ENCODE peak calls at places on chromosomes 6 and 20, in eight cellular contexts. U is CD4-positive, alpha-beta T cell; H is neural crest cell; K is AG09319; Y is H9; I is fibroblast of pulmonary artery; S is tibial artery; E is mammary epithelial cell. C is an unnamed sample.

GRCh38 chr6:14799928-14800327 is 445.9 kb upstream of the JARID2 start:
- DNase-seq in U (no peak), H (no peak), K (no peak), Y (peak; percentile 69), I (peak; percentile 93), S (no peak), E (peak; percentile 71), C (peak; percentile 77)

GRCh38 chr6:27129095-27129815 is 118.2 kb upstream of the PRSS16 start:
- DNase-seq in U (no peak), H (no peak), K (no peak), Y (no peak), I (no peak), S (no peak), E (no peak), C (no peak)

GRCh38 chr6:157137501-157137900 is 185.8 kb downstream of the TMEM242 start:
- DNase-seq in U (no peak), H (no peak), K (no peak), Y (no peak), I (no peak), S (no peak), E (no peak), C (no peak)

GRCh38 chr20:22729180-22729579 is 144.8 kb upstream of the FOXA2 start:
- DNase-seq in U (no peak), H (no peak), K (no peak), Y (no peak), I (no peak), S (no peak), E (peak; percentile 35), C (no peak)

GRCh38 chr6:29685718-29686326 is 4.9 kb upstream of the ZFP57 start:
- DNase-seq in U (no peak), H (no peak), K (no peak), Y (peak; percentile 79), I (peak; percentile 24), S (no peak), E (no peak), C (no peak)

GRCh38 chr6:13873288-13874190 is 51.2 kb upstream of the RNF182 start:
- DNase-seq in U (peak; percentile 57), H (peak; percentile 71), K (no peak), Y (peak; percentile 94), I (no peak), S (no peak), E (peak; percentile 33), C (peak; percentile 92)

GRCh38 chr6:134287863-134288537 is 29.9 kb downstream of the SGK1 start:
- DNase-seq in U (no peak), H (no peak), K (no peak), Y (no peak), I (peak; percentile 43), S (no peak), E (peak; percentile 45), C (no peak)

GRCh38 chr6:129657433-129657832 is 52.5 kb downstream of the ARHGAP18 start:
- DNase-seq in U (no peak), H (no peak), K (no peak), Y (no peak), I (no peak), S (no peak), E (no peak), C (no peak)

GRCh38 chr20:20443509-20443908 is 75.6 kb downstream of the INSM1 start:
- DNase-seq in U (no peak), H (no peak), K (no peak), Y (no peak), I (no peak), S (no peak), E (no peak), C (no peak)

GRCh38 chr6:21595951-21596378 is 2.4 kb downstream of the SOX4 start:
- DNase-seq in U (no peak), H (peak; percentile 17), K (no peak), Y (no peak), I (no peak), S (no peak), E (no peak), C (peak; percentile 76)

GRCh38 chr6:144460224-144461095 is 175.3 kb downstream of the UTRN start:
- DNase-seq in U (no peak), H (no peak), K (no peak), Y (no peak), I (no peak), S (no peak), E (peak; percentile 6), C (no peak)

GRCh38 chr6:150867117-150867516 is 1.6 kb downstream of the MTHFD1L start:
- DNase-seq in U (no peak), H (no peak), K (no peak), Y (no peak), I (peak; percentile 47), S (no peak), E (no peak), C (no peak)

GRCh38 chr6:10415593-10416480 is 963 bp upstream of the TFAP2A start:
- DNase-seq in U (no peak), H (no peak), K (no peak), Y (no peak), I (no peak), S (no peak), E (peak; percentile 47), C (no peak)

GRCh38 chr6:10412948-10413849 is 1.7 kb downstream of the TFAP2A start:
- DNase-seq in U (no peak), H (no peak), K (no peak), Y (peak; percentile 64), I (no peak), S (no peak), E (peak; percentile 83), C (peak; percentile 90)

GRCh38 chr6:10413850-10414765 is 766 bp downstream of the TFAP2A start:
- DNase-seq in U (no peak), H (no peak), K (no peak), Y (peak; percentile 67), I (peak; percentile 32), S (no peak), E (peak; percentile 71), C (no peak)

GRCh38 chr6:10416516-10416862 is 1.6 kb upstream of the TFAP2A start:
- DNase-seq in U (no peak), H (no peak), K (no peak), Y (no peak), I (no peak), S (no peak), E (no peak), C (no peak)

DNA sequence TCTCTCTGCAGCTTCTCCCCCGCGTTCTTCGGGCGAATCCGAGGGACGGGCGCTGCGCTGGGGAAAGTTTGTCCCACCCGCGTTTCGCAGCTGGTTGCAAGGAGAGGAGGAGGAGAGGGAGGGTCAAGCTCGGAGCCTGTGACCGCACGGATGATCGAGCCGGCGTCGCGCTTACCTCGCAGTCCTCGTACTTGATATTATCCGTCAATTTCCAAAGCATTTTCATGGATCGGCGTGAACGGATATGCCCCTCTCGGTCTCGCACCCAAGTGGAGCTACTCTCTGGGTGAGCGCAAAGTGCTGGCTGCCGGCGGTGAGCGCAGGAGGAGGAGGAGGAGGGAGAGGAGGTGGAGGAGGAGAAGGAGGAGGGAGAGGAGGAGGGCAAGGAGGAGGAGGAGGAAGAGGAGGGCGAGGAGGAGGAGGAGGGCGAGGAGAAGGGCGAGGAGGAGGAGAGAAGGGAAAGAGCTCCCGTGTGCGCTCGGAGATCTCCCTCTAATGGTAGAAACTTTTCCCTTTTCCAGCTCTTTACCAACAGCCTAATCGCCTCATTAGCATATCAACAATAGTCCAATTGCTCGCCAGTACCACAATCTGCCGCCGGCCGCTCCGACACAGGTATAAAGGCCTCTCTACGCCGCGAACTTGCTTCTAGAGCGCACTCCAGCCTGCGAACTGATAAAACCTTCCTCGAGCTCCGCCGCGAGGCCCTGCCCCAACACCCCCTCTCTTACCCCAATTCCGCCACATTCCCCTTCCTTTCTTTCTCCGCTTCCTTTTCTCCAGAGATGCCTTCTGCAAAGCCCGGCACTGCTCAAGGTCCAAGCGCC is at the start of gene TFAP2A:
- DNase-seq in U (no peak), H (no peak), K (no peak), Y (peak; percentile 86), I (peak; percentile 59), S (no peak), E (peak; percentile 96), C (no peak)
- TF ChIP-seq CTCF in U (no peak), H (peak; percentile 55), K (peak; percentile 69), Y (peak; percentile 49), I (peak; percentile 38), S (no peak), E (peak; percentile 63), C (no peak)

DNA sequence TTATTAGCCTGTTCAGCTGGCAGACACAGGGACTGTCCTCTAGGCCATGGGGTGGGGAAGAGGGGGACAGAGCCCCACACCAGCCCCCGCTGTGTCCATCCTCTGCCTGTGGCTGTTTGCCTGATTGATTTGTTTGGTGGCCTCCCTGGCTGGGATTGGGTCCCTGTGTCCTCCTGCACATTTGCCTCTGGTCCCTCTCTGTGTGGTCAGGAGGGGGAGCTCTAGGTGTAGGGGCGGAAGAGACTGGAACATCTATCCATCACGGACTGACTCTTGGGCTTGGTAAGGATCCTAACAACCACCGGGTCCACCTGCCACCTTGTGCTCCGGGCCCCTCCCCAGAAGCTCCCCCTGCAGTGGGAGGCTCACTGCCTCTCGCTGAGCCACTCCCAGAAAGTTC is 38.4 kb upstream of the CCDC167 start:
- DNase-seq in U (no peak), H (no peak), K (no peak), Y (peak; percentile 65), I (no peak), S (no peak), E (peak; percentile 35), C (no peak)
- TF ChIP-seq CTCF in U (no peak), H (peak; percentile 34), K (peak; percentile 31), Y (peak; percentile 66), I (peak; percentile 35), S (no peak), E (peak; percentile 82), C (peak; percentile 28)

DNA sequence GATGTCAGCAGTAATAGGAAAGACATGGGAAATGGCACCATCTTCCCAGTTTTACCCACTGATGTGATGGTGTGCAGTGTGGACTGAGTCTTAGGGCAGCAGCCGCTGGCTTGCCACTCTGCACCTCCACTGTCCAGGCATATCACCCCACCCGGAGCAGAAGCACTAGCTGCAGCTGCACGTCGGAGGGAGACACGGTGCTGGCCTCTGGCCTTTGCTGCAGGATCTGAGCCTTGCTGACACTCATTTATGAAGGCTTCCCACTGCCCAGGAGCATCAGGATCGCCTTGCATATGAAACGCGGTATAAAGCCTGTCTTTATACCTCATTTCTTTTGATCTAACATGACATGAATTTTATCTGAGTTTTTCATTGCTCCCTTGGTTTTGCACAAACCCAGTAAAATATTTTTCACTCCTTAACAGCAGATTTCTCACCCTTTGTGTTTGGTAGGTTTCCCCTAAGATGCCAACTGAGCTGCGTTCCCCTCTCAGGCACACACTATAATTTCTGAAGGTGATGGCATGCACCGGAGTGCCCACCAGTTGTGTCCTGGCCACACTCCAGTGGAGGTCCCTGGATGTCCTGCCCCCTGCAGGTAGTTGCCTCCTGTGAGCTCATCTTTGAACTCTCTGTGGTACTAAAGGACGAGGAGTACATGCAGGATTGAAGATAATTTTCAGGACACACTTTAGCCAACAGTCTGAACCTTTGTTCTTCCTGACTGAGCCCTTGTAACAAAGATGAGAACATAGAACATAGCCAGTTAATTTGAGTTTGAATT is 8.9 kb upstream of the EXOC2 start:
- DNase-seq in U (no peak), H (no peak), K (no peak), Y (no peak), I (no peak), S (no peak), E (no peak), C (no peak)
- TF ChIP-seq CTCF in U (no peak), H (peak; percentile 16), K (no peak), Y (peak; percentile 57), I (peak; percentile 10), S (no peak), E (no peak), C (no peak)

DNA sequence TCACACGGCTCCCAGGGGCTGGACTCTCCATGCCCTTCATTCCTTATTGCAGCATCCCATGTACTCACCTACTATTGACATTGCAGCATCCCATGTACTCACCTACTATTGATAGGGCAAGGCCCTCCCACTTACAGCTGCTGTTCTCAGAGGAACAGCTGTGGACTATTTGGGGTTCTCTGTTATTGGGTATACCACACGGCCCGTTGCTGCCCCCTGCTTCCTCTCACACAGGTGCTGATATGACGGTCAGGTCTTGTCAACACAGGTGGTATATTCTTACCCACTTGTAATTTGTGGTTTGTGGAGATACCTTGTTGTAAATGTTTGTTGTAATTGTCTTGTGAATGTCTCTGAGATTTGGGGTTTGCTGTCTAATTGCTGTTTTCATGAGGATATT is 18.8 kb downstream of the ALDH5A1 start:
- DNase-seq in U (no peak), H (no peak), K (no peak), Y (no peak), I (no peak), S (no peak), E (no peak), C (no peak)
- TF ChIP-seq CTCF in U (no peak), H (no peak), K (no peak), Y (no peak), I (no peak), S (no peak), E (no peak), C (no peak)

C was measured in kidney.